ENCODE peak calls at places on chromosome 19, in ten cellular contexts. One of them, this sample, is unnamed.

GRCh38 chr19:43623889-43624670 is 4.7 kb upstream of the ZNF428 start:
- DNase-seq in neural progenitor cell: peak; percentile 26
- DNase-seq in neuronal stem cell: no peak
- DNase-seq in endodermal cell: peak; percentile 93
- DNase-seq in GM23248: no peak
- DNase-seq in colonic mucosa: no peak
- DNase-seq in IMR-90: no peak
- DNase-seq in fibroblast of lung: no peak
- DNase-seq in K562: peak; percentile 96
- DNase-seq in mesenchymal stem cell: no peak
- DNase-seq in this sample: peak; percentile 43

GRCh38 chr19:42386974-42387707 is 3.0 kb downstream of the CNFN start:
- DNase-seq in neural progenitor cell: peak; percentile 89
- DNase-seq in neuronal stem cell: peak; percentile 71
- DNase-seq in endodermal cell: peak; percentile 95
- DNase-seq in GM23248: peak; percentile 73
- DNase-seq in colonic mucosa: peak; percentile 87
- DNase-seq in IMR-90: peak; percentile 33
- DNase-seq in fibroblast of lung: peak; percentile 30
- DNase-seq in K562: peak; percentile 88
- DNase-seq in mesenchymal stem cell: peak; percentile 70
- DNase-seq in this sample: peak; percentile 40

GRCh38 chr19:49809155-49809986 is 3.7 kb downstream of the FUZ start:
- DNase-seq in neural progenitor cell: peak; percentile 71
- DNase-seq in neuronal stem cell: no peak
- DNase-seq in endodermal cell: peak; percentile 84
- DNase-seq in GM23248: peak; percentile 62
- DNase-seq in colonic mucosa: peak; percentile 67
- DNase-seq in IMR-90: no peak
- DNase-seq in fibroblast of lung: no peak
- DNase-seq in K562: no peak
- DNase-seq in mesenchymal stem cell: peak; percentile 42
- DNase-seq in this sample: no peak

GRCh38 chr19:44609219-44609618 is 4.1 kb upstream of the IGSF23 start:
- DNase-seq in neural progenitor cell: no peak
- DNase-seq in neuronal stem cell: no peak
- DNase-seq in endodermal cell: no peak
- DNase-seq in GM23248: peak; percentile 42
- DNase-seq in colonic mucosa: no peak
- DNase-seq in IMR-90: peak; percentile 69
- DNase-seq in fibroblast of lung: no peak
- DNase-seq in K562: no peak
- DNase-seq in mesenchymal stem cell: peak; percentile 63
- DNase-seq in this sample: no peak

GRCh38 chr19:50722248-50723013 is 733 bp upstream of the CLEC11A start:
- DNase-seq in neural progenitor cell: no peak
- DNase-seq in neuronal stem cell: no peak
- DNase-seq in endodermal cell: no peak
- DNase-seq in GM23248: peak; percentile 69
- DNase-seq in colonic mucosa: no peak
- DNase-seq in IMR-90: peak; percentile 6
- DNase-seq in fibroblast of lung: no peak
- DNase-seq in K562: no peak
- DNase-seq in mesenchymal stem cell: no peak
- DNase-seq in this sample: no peak

GRCh38 chr19:12365094-12365371 is 450 bp downstream of the ZNF442 start:
- DNase-seq in neural progenitor cell: no peak
- DNase-seq in neuronal stem cell: no peak
- DNase-seq in endodermal cell: no peak
- DNase-seq in GM23248: peak; percentile 72
- DNase-seq in colonic mucosa: no peak
- DNase-seq in IMR-90: peak; percentile 22
- DNase-seq in fibroblast of lung: peak; percentile 18
- DNase-seq in K562: no peak
- DNase-seq in mesenchymal stem cell: no peak
- DNase-seq in this sample: no peak

GRCh38 chr19:44615529-44616247 is 2.3 kb downstream of the IGSF23 start:
- DNase-seq in neural progenitor cell: no peak
- DNase-seq in neuronal stem cell: no peak
- DNase-seq in endodermal cell: no peak
- DNase-seq in GM23248: no peak
- DNase-seq in colonic mucosa: no peak
- DNase-seq in IMR-90: no peak
- DNase-seq in fibroblast of lung: no peak
- DNase-seq in K562: no peak
- DNase-seq in mesenchymal stem cell: no peak
- DNase-seq in this sample: no peak

GRCh38 chr19:29308977-29309520 is 96.1 kb upstream of the UQCRFS1 start:
- DNase-seq in neural progenitor cell: peak; percentile 46
- DNase-seq in neuronal stem cell: no peak
- DNase-seq in endodermal cell: peak; percentile 79
- DNase-seq in GM23248: no peak
- DNase-seq in colonic mucosa: no peak
- DNase-seq in IMR-90: no peak
- DNase-seq in fibroblast of lung: no peak
- DNase-seq in K562: no peak
- DNase-seq in mesenchymal stem cell: no peak
- DNase-seq in this sample: no peak

GRCh38 chr19:45362291-45362690 is 8.1 kb downstream of the ERCC2 start:
- DNase-seq in neural progenitor cell: no peak
- DNase-seq in neuronal stem cell: no peak
- DNase-seq in endodermal cell: no peak
- DNase-seq in GM23248: no peak
- DNase-seq in colonic mucosa: no peak
- DNase-seq in IMR-90: no peak
- DNase-seq in fibroblast of lung: no peak
- DNase-seq in K562: no peak
- DNase-seq in mesenchymal stem cell: no peak
- DNase-seq in this sample: no peak

GRCh38 chr19:53037101-53038097 is 7.1 kb upstream of the ERVV-2 start:
- DNase-seq in neural progenitor cell: peak; percentile 18
- DNase-seq in neuronal stem cell: no peak
- DNase-seq in endodermal cell: peak; percentile 77
- DNase-seq in GM23248: peak; percentile 87
- DNase-seq in colonic mucosa: peak; percentile 19
- DNase-seq in IMR-90: peak; percentile 41
- DNase-seq in fibroblast of lung: peak; percentile 73
- DNase-seq in K562: peak; percentile 35
- DNase-seq in mesenchymal stem cell: no peak
- DNase-seq in this sample: peak; percentile 57
- H3K9ac ChIP-seq in neural progenitor cell: no peak overlapping the region
- H3K9ac ChIP-seq in neuronal stem cell: peak overlapping the region; percentile 63
- H3K9ac ChIP-seq in endodermal cell: peak overlapping the region; percentile 55
- H3K9ac ChIP-seq in GM23248: peak overlapping the region; percentile 75
- H3K9ac ChIP-seq in colonic mucosa: no peak overlapping the region
- H3K9ac ChIP-seq in IMR-90: peak overlapping the region; percentile 68
- H3K9ac ChIP-seq in fibroblast of lung: no peak overlapping the region
- H3K9ac ChIP-seq in K562: peak overlapping the region; percentile 0
- H3K9ac ChIP-seq in mesenchymal stem cell: peak overlapping the region; percentile 94
- H3K9ac ChIP-seq in this sample: no peak overlapping the region

DNA sequence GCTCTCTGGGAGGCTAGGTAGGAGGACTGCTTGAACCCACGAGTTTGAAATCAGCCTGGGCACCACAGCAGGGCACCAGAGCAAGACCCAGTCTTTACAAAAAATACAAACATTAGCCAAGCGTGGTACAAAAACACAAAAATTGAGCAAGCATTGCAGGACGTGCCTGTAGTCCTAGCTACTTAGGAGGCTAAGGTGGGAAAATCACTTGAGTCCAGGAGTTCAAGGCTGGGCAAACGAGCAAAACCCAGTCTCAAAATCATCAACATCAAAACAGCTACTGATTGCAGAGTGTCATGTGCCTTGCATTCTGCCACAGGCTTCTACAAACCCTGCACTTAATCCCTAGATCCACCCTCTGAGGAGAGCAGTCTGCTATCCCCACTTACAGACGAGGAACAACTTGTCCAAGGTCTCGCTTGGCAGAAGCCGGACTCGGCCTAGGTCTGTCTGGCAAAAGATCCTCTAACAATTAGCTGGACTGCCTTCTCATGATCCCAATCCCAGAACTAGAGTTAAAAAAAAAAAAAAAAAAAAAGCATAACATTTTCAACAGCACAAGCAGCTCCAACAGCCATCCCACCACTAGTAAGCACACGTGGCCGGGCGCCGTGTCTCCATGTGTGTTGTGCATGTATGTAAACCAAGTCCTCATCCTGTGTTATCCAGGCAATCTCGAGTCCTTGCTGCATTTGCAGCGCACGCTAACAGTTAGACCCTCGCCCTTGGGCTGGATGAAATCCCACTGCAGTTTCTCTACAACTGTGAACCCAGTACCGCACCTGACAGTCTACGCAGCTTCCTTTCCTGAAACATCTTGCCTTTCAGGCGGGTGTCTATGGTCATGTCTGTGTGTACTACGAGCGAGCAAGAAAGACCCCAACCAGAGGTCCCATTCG is 2.0 kb downstream of the PPP6R1 start:
- DNase-seq in neural progenitor cell: no peak
- DNase-seq in neuronal stem cell: no peak
- DNase-seq in endodermal cell: no peak
- DNase-seq in GM23248: peak; percentile 41
- DNase-seq in colonic mucosa: no peak
- DNase-seq in IMR-90: no peak
- DNase-seq in fibroblast of lung: no peak
- DNase-seq in K562: no peak
- DNase-seq in mesenchymal stem cell: peak; percentile 6
- DNase-seq in this sample: no peak
- H3K9ac ChIP-seq in neural progenitor cell: peak overlapping the region; percentile 55
- H3K9ac ChIP-seq in neuronal stem cell: no peak overlapping the region
- H3K9ac ChIP-seq in endodermal cell: peak overlapping the region; percentile 1
- H3K9ac ChIP-seq in GM23248: peak overlapping the region; percentile 96
- H3K9ac ChIP-seq in colonic mucosa: peak overlapping the region; percentile 90
- H3K9ac ChIP-seq in IMR-90: peak overlapping the region; percentile 68
- H3K9ac ChIP-seq in fibroblast of lung: peak overlapping the region; percentile 48
- H3K9ac ChIP-seq in K562: peak overlapping the region; percentile 99
- H3K9ac ChIP-seq in mesenchymal stem cell: peak overlapping the region; percentile 97
- H3K9ac ChIP-seq in this sample: no peak overlapping the region

GRCh38 chr19:39946532-39946931 is 12.1 kb upstream of the FCGBP start:
- DNase-seq in neural progenitor cell: no peak
- DNase-seq in neuronal stem cell: no peak
- DNase-seq in endodermal cell: no peak
- DNase-seq in GM23248: peak; percentile 42
- DNase-seq in colonic mucosa: no peak
- DNase-seq in IMR-90: no peak
- DNase-seq in fibroblast of lung: no peak
- DNase-seq in K562: no peak
- DNase-seq in mesenchymal stem cell: no peak
- DNase-seq in this sample: peak; percentile 55

GRCh38 chr19:39949026-39949747 is 14.8 kb upstream of the FCGBP start:
- DNase-seq in neural progenitor cell: no peak
- DNase-seq in neuronal stem cell: no peak
- DNase-seq in endodermal cell: no peak
- DNase-seq in GM23248: no peak
- DNase-seq in colonic mucosa: no peak
- DNase-seq in IMR-90: no peak
- DNase-seq in fibroblast of lung: no peak
- DNase-seq in K562: no peak
- DNase-seq in mesenchymal stem cell: no peak
- DNase-seq in this sample: no peak

GRCh38 chr19:39951686-39952085 is 17.3 kb upstream of the FCGBP start:
- DNase-seq in neural progenitor cell: no peak
- DNase-seq in neuronal stem cell: no peak
- DNase-seq in endodermal cell: no peak
- DNase-seq in GM23248: peak; percentile 68
- DNase-seq in colonic mucosa: no peak
- DNase-seq in IMR-90: peak; percentile 61
- DNase-seq in fibroblast of lung: peak; percentile 42
- DNase-seq in K562: no peak
- DNase-seq in mesenchymal stem cell: peak; percentile 23
- DNase-seq in this sample: no peak

GRCh38 chr19:39953915-39954314 is 17.1 kb upstream of the PSMC4 start:
- DNase-seq in neural progenitor cell: no peak
- DNase-seq in neuronal stem cell: no peak
- DNase-seq in endodermal cell: no peak
- DNase-seq in GM23248: no peak
- DNase-seq in colonic mucosa: peak; percentile 9
- DNase-seq in IMR-90: no peak
- DNase-seq in fibroblast of lung: no peak
- DNase-seq in K562: no peak
- DNase-seq in mesenchymal stem cell: no peak
- DNase-seq in this sample: no peak

DNA sequence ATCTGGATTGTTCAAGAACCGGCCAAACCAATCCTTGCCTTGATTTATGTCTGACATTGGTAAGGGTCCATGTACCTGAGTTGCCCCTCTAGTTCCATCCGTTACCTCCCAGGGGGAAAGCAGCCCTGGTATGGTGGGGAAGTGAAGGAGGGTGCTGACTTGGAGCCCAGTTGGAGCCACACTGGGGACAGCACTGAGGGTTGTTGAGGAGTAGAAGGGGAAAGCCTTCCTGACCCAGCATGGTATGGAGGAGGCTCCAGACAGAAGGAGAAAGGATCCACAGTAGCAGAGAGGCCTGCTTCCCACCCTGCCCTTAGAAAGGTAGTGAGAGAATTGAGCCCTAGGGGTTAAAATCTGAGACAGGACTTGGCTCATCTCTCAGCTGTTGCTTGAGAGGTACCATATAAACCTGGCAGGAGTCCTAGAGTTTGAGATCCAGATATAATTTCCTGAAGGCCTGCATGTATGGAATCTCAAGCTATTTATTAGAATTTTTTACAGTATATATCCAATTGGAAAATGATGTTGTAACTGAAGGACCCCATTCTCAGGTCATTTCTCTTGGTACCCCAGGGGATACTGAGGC is 16.7 kb upstream of the FCGBP start:
- DNase-seq in neural progenitor cell: no peak
- DNase-seq in neuronal stem cell: no peak
- DNase-seq in endodermal cell: no peak
- DNase-seq in GM23248: no peak
- DNase-seq in colonic mucosa: no peak
- DNase-seq in IMR-90: no peak
- DNase-seq in fibroblast of lung: no peak
- DNase-seq in K562: no peak
- DNase-seq in mesenchymal stem cell: no peak
- DNase-seq in this sample: no peak
- H3K9ac ChIP-seq in neural progenitor cell: no peak overlapping the region
- H3K9ac ChIP-seq in neuronal stem cell: no peak overlapping the region
- H3K9ac ChIP-seq in endodermal cell: no peak overlapping the region
- H3K9ac ChIP-seq in GM23248: no peak overlapping the region
- H3K9ac ChIP-seq in colonic mucosa: no peak overlapping the region
- H3K9ac ChIP-seq in IMR-90: no peak overlapping the region
- H3K9ac ChIP-seq in fibroblast of lung: no peak overlapping the region
- H3K9ac ChIP-seq in K562: no peak overlapping the region
- H3K9ac ChIP-seq in mesenchymal stem cell: peak overlapping the region; percentile 7
- H3K9ac ChIP-seq in this sample: no peak overlapping the region

DNA sequence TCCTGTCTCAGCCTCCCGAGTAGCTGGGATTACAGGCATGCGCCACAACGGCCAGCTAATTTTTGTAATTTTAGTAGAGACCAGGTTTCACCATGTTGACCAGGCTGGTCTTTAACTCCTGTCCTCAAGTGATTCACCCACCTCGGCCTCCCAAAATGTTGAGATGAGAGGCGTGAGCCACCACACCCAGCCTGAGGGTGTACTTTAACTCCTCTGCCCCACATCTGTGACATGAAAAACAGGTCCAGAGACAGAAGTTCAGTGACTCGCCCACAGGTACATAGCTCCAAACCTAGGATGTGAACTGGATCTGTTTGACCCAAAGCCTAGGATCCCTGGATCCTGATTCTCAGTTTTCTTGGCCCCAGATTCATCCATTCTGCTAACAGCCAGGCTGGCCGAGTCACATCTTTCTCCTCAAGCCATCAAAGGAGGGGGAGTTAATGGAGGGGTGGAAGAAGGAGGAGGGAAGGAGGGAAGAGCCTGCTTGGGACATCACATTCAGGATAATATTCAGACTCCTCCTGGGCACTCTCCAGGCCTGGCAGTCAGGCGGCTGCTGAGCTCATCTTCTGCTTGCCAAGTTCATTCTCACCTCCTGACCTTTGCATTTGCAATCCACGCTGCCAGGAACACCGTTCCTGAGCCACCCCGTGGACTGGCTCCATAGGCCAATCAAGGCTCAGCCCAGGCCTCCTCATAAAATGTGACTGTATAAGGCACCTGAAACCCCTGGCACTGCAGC is 3.1 kb downstream of the SPC24 start:
- DNase-seq in neural progenitor cell: no peak
- DNase-seq in neuronal stem cell: no peak
- DNase-seq in endodermal cell: no peak
- DNase-seq in GM23248: peak; percentile 90
- DNase-seq in colonic mucosa: peak; percentile 73
- DNase-seq in IMR-90: peak; percentile 78
- DNase-seq in fibroblast of lung: peak; percentile 92
- DNase-seq in K562: no peak
- DNase-seq in mesenchymal stem cell: peak; percentile 60
- DNase-seq in this sample: no peak
- H3K9ac ChIP-seq in neural progenitor cell: no peak overlapping the region
- H3K9ac ChIP-seq in neuronal stem cell: no peak overlapping the region
- H3K9ac ChIP-seq in endodermal cell: no peak overlapping the region
- H3K9ac ChIP-seq in GM23248: peak overlapping the region; percentile 74
- H3K9ac ChIP-seq in colonic mucosa: no peak overlapping the region
- H3K9ac ChIP-seq in IMR-90: peak overlapping the region; percentile 27
- H3K9ac ChIP-seq in fibroblast of lung: no peak overlapping the region
- H3K9ac ChIP-seq in K562: peak overlapping the region; percentile 14
- H3K9ac ChIP-seq in mesenchymal stem cell: peak overlapping the region; percentile 87
- H3K9ac ChIP-seq in this sample: no peak overlapping the region